ENCODE peak calls at places on chromosomes 12 and 14, in five cellular contexts. One of them, this sample, is unnamed. For H3K9me3, the result is how much of the 10 kb centered on the place peaks cover.

GRCh38 chr14:67493092-67493717 is 4.7 kb upstream of the TMEM229B start:
- DNase-seq in fibroblast of lung: no peak
- DNase-seq in hepatocyte: no peak
- DNase-seq in PC-3: no peak
- DNase-seq in colonic mucosa: no peak
- DNase-seq in this sample: no peak

GRCh38 chr14:55316528-55316927 is 45.3 kb downstream of the FBXO34 start:
- DNase-seq in fibroblast of lung: no peak
- DNase-seq in hepatocyte: peak
- DNase-seq in PC-3: no peak
- DNase-seq in colonic mucosa: peak
- DNase-seq in this sample: no peak

GRCh38 chr14:103712633-103713247 is 2.5 kb downstream of the XRCC3 start:
- DNase-seq in fibroblast of lung: no peak
- DNase-seq in hepatocyte: no peak
- DNase-seq in PC-3: no peak
- DNase-seq in colonic mucosa: no peak
- DNase-seq in this sample: no peak

GRCh38 chr14:69107407-69108003 is 45.4 kb downstream of the DCAF5 start:
- DNase-seq in fibroblast of lung: peak
- DNase-seq in hepatocyte: peak
- DNase-seq in PC-3: peak
- DNase-seq in colonic mucosa: peak
- DNase-seq in this sample: no peak

GRCh38 chr12:88058719-88059077 is 29.5 kb upstream of the C12orf50 start:
- DNase-seq in fibroblast of lung: no peak
- DNase-seq in hepatocyte: no peak
- DNase-seq in PC-3: no peak
- DNase-seq in colonic mucosa: no peak
- DNase-seq in this sample: no peak

GRCh38 chr12:112932485-112933151 is 5.7 kb upstream of the OAS3 start:
- DNase-seq in fibroblast of lung: no peak
- DNase-seq in hepatocyte: no peak
- DNase-seq in PC-3: peak
- DNase-seq in colonic mucosa: no peak
- DNase-seq in this sample: no peak

GRCh38 chr14:40784860-40785259 is 821.8 kb upstream of the LRFN5 start:
- DNase-seq in fibroblast of lung: no peak
- DNase-seq in hepatocyte: no peak
- DNase-seq in PC-3: no peak
- DNase-seq in colonic mucosa: no peak
- DNase-seq in this sample: no peak

GRCh38 chr14:106039400-106039799 is 513.0 kb downstream of the TMEM121 start:
- DNase-seq in fibroblast of lung: no peak
- DNase-seq in hepatocyte: no peak
- DNase-seq in PC-3: peak
- DNase-seq in colonic mucosa: peak
- DNase-seq in this sample: no peak

GRCh38 chr12:29082522-29082921 is 66.6 kb upstream of the FAR2 start:
- DNase-seq in fibroblast of lung: no peak
- DNase-seq in hepatocyte: no peak
- DNase-seq in PC-3: no peak
- DNase-seq in colonic mucosa: no peak
- DNase-seq in this sample: no peak

GRCh38 chr14:95756751-95757150 is 42.8 kb upstream of the TCL1A start:
- DNase-seq in fibroblast of lung: no peak
- DNase-seq in hepatocyte: no peak
- DNase-seq in PC-3: no peak
- DNase-seq in colonic mucosa: no peak
- DNase-seq in this sample: no peak

GRCh38 chr14:57274551-57274950 is 5.8 kb downstream of the AP5M1 start:
- DNase-seq in fibroblast of lung: peak
- DNase-seq in hepatocyte: no peak
- DNase-seq in PC-3: no peak
- DNase-seq in colonic mucosa: no peak
- DNase-seq in this sample: no peak

DNA sequence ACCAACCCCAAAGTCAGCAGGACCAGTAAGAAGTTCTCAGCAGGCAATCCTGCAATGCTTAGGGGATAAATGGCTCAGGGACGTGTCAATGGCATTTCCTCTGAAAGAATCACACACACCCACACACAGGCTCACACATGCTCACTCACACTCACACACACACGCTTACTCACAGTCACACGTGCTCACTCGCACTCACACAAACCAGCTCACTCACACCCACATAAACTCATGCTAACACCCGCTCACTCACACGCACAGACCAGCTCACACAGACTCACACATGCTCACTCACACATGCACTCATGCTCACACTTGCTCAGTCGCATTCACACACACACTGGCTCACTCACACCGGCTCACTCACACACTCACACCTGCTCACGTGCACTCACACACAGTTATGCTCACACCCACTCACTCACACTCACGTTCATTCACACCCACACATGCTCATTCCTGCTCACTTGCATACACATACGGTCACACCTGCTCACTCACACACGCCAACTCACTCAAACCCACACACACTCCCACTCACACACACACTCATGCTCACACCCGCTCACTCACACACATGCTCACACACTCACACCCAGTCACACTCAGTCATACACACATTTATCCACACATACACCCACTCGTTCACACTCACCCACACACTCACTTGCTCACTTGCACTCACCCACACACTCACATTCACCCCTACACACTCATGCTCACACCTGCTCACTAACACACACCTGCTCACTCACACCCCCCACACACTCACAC is 436.8 kb downstream of the BCL11B start:
- DNase-seq in fibroblast of lung: no peak
- DNase-seq in hepatocyte: no peak
- DNase-seq in PC-3: no peak
- DNase-seq in colonic mucosa: no peak
- DNase-seq in this sample: peak
- H3K27ac ChIP-seq in fibroblast of lung: no peak
- H3K27ac ChIP-seq in hepatocyte: no peak
- H3K27ac ChIP-seq in PC-3: no peak
- H3K27ac ChIP-seq in colonic mucosa: no peak
- H3K27ac ChIP-seq in this sample: no peak

GRCh38 chr14:88825503-88825902 is 1.1 kb downstream of the TTC8 start:
- DNase-seq in fibroblast of lung: peak
- DNase-seq in hepatocyte: no peak
- DNase-seq in PC-3: no peak
- DNase-seq in colonic mucosa: no peak
- DNase-seq in this sample: no peak
- H3K4me3 ChIP-seq in fibroblast of lung: peak
- H3K4me3 ChIP-seq in hepatocyte: peak
- H3K4me3 ChIP-seq in PC-3: peak
- H3K4me3 ChIP-seq in colonic mucosa: no peak
- H3K4me3 ChIP-seq in this sample: peak

GRCh38 chr14:42424501-42424900 is 817.8 kb downstream of the LRFN5 start:
- DNase-seq in fibroblast of lung: peak
- DNase-seq in hepatocyte: no peak
- DNase-seq in PC-3: no peak
- DNase-seq in colonic mucosa: no peak
- DNase-seq in this sample: no peak
- H3K9me3 ChIP-seq in fibroblast of lung: under half
- H3K9me3 ChIP-seq in hepatocyte: under half
- H3K9me3 ChIP-seq in PC-3: under half
- H3K9me3 ChIP-seq in colonic mucosa: under half
- H3K9me3 ChIP-seq in this sample: under half

GRCh38 chr12:42979746-42980145 is 390.2 kb upstream of the PRICKLE1 start:
- DNase-seq in fibroblast of lung: peak
- DNase-seq in hepatocyte: no peak
- DNase-seq in PC-3: no peak
- DNase-seq in colonic mucosa: no peak
- DNase-seq in this sample: no peak
- H3K27ac ChIP-seq in fibroblast of lung: no peak
- H3K27ac ChIP-seq in hepatocyte: no peak
- H3K27ac ChIP-seq in PC-3: no peak
- H3K27ac ChIP-seq in colonic mucosa: no peak
- H3K27ac ChIP-seq in this sample: no peak

GRCh38 chr12:57048423-57048822 is 1.5 kb downstream of the MYO1A start:
- DNase-seq in fibroblast of lung: no peak
- DNase-seq in hepatocyte: no peak
- DNase-seq in PC-3: no peak
- DNase-seq in colonic mucosa: no peak
- DNase-seq in this sample: no peak

GRCh38 chr12:57046392-57046791 is 3.5 kb downstream of the MYO1A start:
- DNase-seq in fibroblast of lung: no peak
- DNase-seq in hepatocyte: no peak
- DNase-seq in PC-3: no peak
- DNase-seq in colonic mucosa: no peak
- DNase-seq in this sample: no peak

GRCh38 chr12:57047981-57048380 is 1.9 kb downstream of the MYO1A start:
- DNase-seq in fibroblast of lung: peak
- DNase-seq in hepatocyte: no peak
- DNase-seq in PC-3: no peak
- DNase-seq in colonic mucosa: no peak
- DNase-seq in this sample: no peak

GRCh38 chr12:57049047-57049446 is 882 bp downstream of the MYO1A start:
- DNase-seq in fibroblast of lung: no peak
- DNase-seq in hepatocyte: no peak
- DNase-seq in PC-3: no peak
- DNase-seq in colonic mucosa: peak
- DNase-seq in this sample: no peak

GRCh38 chr12:57046947-57047890 is 2.7 kb downstream of the MYO1A start:
- DNase-seq in fibroblast of lung: no peak
- DNase-seq in hepatocyte: no peak
- DNase-seq in PC-3: no peak
- DNase-seq in colonic mucosa: no peak
- DNase-seq in this sample: no peak
- H3K4me3 ChIP-seq in fibroblast of lung: no peak
- H3K4me3 ChIP-seq in hepatocyte: no peak
- H3K4me3 ChIP-seq in PC-3: no peak
- H3K4me3 ChIP-seq in colonic mucosa: no peak
- H3K4me3 ChIP-seq in this sample: no peak